ENCODE peak calls at places on chromosomes 13 and 19, in four cellular contexts. One of them, this sample, is unnamed.

GRCh38 chr19:6318772-6319171 is 14.6 kb downstream of the ACER1 start:
- DNase-seq in SK-N-SH: no peak
- DNase-seq in H1: no peak
- DNase-seq in HepG2: no peak
- DNase-seq in this sample: no peak

GRCh38 chr19:14553042-14553938 is 18.6 kb downstream of the NDUFB7 start:
- DNase-seq in SK-N-SH: no peak
- DNase-seq in H1: no peak
- DNase-seq in HepG2: no peak
- DNase-seq in this sample: no peak

GRCh38 chr13:72652681-72653080 is 74.7 kb downstream of the MZT1 start:
- DNase-seq in SK-N-SH: no peak
- DNase-seq in H1: no peak
- DNase-seq in HepG2: no peak
- DNase-seq in this sample: no peak

GRCh38 chr13:19052180-19052579 is 129.4 kb downstream of the TUBA3C start:
- DNase-seq in SK-N-SH: no peak
- DNase-seq in H1: no peak
- DNase-seq in HepG2: no peak
- DNase-seq in this sample: no peak

GRCh38 chr19:5753743-5754142 is 30.8 kb downstream of the PRR22 start:
- DNase-seq in SK-N-SH: no peak
- DNase-seq in H1: no peak
- DNase-seq in HepG2: no peak
- DNase-seq in this sample: no peak

GRCh38 chr19:50827476-50827875 is 3.9 kb upstream of the KLK1 start:
- DNase-seq in SK-N-SH: no peak
- DNase-seq in H1: no peak
- DNase-seq in HepG2: no peak
- DNase-seq in this sample: no peak

GRCh38 chr13:27008733-27009132 is 162.9 kb downstream of the USP12 start:
- DNase-seq in SK-N-SH: no peak
- DNase-seq in H1: no peak
- DNase-seq in HepG2: no peak
- DNase-seq in this sample: no peak

GRCh38 chr19:51712461-51713081 is 11.2 kb downstream of the HAS1 start:
- DNase-seq in SK-N-SH: no peak
- DNase-seq in H1: peak; percentile 57
- DNase-seq in HepG2: no peak
- DNase-seq in this sample: no peak

GRCh38 chr13:77507931-77508776 is 27.4 kb upstream of the SCEL start:
- DNase-seq in SK-N-SH: no peak
- DNase-seq in H1: no peak
- DNase-seq in HepG2: no peak
- DNase-seq in this sample: no peak

GRCh38 chr19:51084505-51084904 is 1.8 kb upstream of the KLK14 start:
- DNase-seq in SK-N-SH: no peak
- DNase-seq in H1: no peak
- DNase-seq in HepG2: no peak
- DNase-seq in this sample: no peak

GRCh38 chr19:41224632-41225031 is 5.6 kb downstream of the AXL start:
- DNase-seq in SK-N-SH: no peak
- DNase-seq in H1: no peak
- DNase-seq in HepG2: no peak
- DNase-seq in this sample: no peak

GRCh38 chr19:14054721-14055120 is 7.2 kb downstream of the PALM3 start:
- DNase-seq in SK-N-SH: peak; percentile 17
- DNase-seq in H1: no peak
- DNase-seq in HepG2: no peak
- DNase-seq in this sample: no peak

GRCh38 chr13:68234278-68234677 is 1004.1 kb upstream of the PCDH9 start:
- DNase-seq in SK-N-SH: peak; percentile 15
- DNase-seq in H1: no peak
- DNase-seq in HepG2: no peak
- DNase-seq in this sample: no peak

GRCh38 chr13:80630685-80631121 is 289.8 kb upstream of the SPRY2 start:
- DNase-seq in SK-N-SH: no peak
- DNase-seq in H1: no peak
- DNase-seq in HepG2: no peak
- DNase-seq in this sample: no peak

GRCh38 chr13:84651288-84651687 is 769.0 kb upstream of the SLITRK1 start:
- DNase-seq in SK-N-SH: no peak
- DNase-seq in H1: no peak
- DNase-seq in HepG2: peak; percentile 33
- DNase-seq in this sample: no peak

GRCh38 chr19:52648336-52648990 is 10.3 kb upstream of the ZNF83 start:
- DNase-seq in SK-N-SH: no peak
- DNase-seq in H1: no peak
- DNase-seq in HepG2: no peak
- DNase-seq in this sample: no peak

GRCh38 chr19:23996549-23996948 is 81.9 kb downstream of the ZNF726 start:
- DNase-seq in SK-N-SH: peak; percentile 57
- DNase-seq in H1: no peak
- DNase-seq in HepG2: peak; percentile 3
- DNase-seq in this sample: no peak

GRCh38 chr13:113183450-113184129 is 24.9 kb downstream of the PCID2 start:
- DNase-seq in SK-N-SH: no peak
- DNase-seq in H1: no peak
- DNase-seq in HepG2: peak; percentile 85
- DNase-seq in this sample: no peak

GRCh38 chr19:38658462-38659306 is 11.2 kb downstream of the ACTN4 start:
- DNase-seq in SK-N-SH: no peak
- DNase-seq in H1: no peak
- DNase-seq in HepG2: peak; percentile 95
- DNase-seq in this sample: no peak

GRCh38 chr13:93226623-93227279 is at the start of gene GPC6:
- DNase-seq in SK-N-SH: peak; percentile 80
- DNase-seq in H1: no peak
- DNase-seq in HepG2: peak; percentile 79
- DNase-seq in this sample: no peak

GRCh38 chr19:51368366-51369282 is at the start of gene CLDND2:
- DNase-seq in SK-N-SH: no peak
- DNase-seq in H1: no peak
- DNase-seq in HepG2: no peak
- DNase-seq in this sample: no peak

GRCh38 chr13:79679334-79679733 is 198.4 kb downstream of the NDFIP2 start:
- DNase-seq in SK-N-SH: peak; percentile 12
- DNase-seq in H1: peak; percentile 21
- DNase-seq in HepG2: peak; percentile 53
- DNase-seq in this sample: no peak

GRCh38 chr13:30864352-30865130 is 41.5 kb upstream of the MEDAG start:
- DNase-seq in SK-N-SH: peak; percentile 71
- DNase-seq in H1: no peak
- DNase-seq in HepG2: no peak
- DNase-seq in this sample: no peak

GRCh38 chr19:21023901-21024300 is 3.4 kb downstream of the ZNF430 start:
- DNase-seq in SK-N-SH: no peak
- DNase-seq in H1: no peak
- DNase-seq in HepG2: no peak
- DNase-seq in this sample: no peak

GRCh38 chr13:26061947-26062346 is 10.1 kb upstream of the SHISA2 start:
- DNase-seq in SK-N-SH: no peak
- DNase-seq in H1: no peak
- DNase-seq in HepG2: no peak
- DNase-seq in this sample: no peak

GRCh38 chr13:58960909-58961308 is 1202.8 kb downstream of the DIAPH3 start:
- DNase-seq in SK-N-SH: peak; percentile 25
- DNase-seq in H1: no peak
- DNase-seq in HepG2: peak; percentile 9
- DNase-seq in this sample: no peak

GRCh38 chr13:111338841-111339240 is 18.4 kb downstream of the TEX29 start:
- DNase-seq in SK-N-SH: no peak
- DNase-seq in H1: no peak
- DNase-seq in HepG2: no peak
- DNase-seq in this sample: no peak

GRCh38 chr19:39327990-39328705 is 7.5 kb upstream of the LRFN1 start:
- DNase-seq in SK-N-SH: peak; percentile 84
- DNase-seq in H1: no peak
- DNase-seq in HepG2: peak; percentile 22
- DNase-seq in this sample: no peak

GRCh38 chr13:34044041-34044440 is 226.1 kb downstream of the RFC3 start:
- DNase-seq in SK-N-SH: no peak
- DNase-seq in H1: no peak
- DNase-seq in HepG2: no peak
- DNase-seq in this sample: no peak

GRCh38 chr13:104111031-104111430 is 1044.8 kb upstream of the SLC10A2 start:
- DNase-seq in SK-N-SH: no peak
- DNase-seq in H1: no peak
- DNase-seq in HepG2: no peak
- DNase-seq in this sample: no peak
- TF ChIP-seq TCF12 in SK-N-SH: no peak
- TF ChIP-seq TCF12 in H1: no peak
- TF ChIP-seq TCF12 in HepG2: no peak
- TF ChIP-seq TCF12 in this sample: no peak

GRCh38 chr19:1402411-1403070 is 1.2 kb upstream of the GAMT start:
- DNase-seq in SK-N-SH: no peak
- DNase-seq in H1: no peak
- DNase-seq in HepG2: no peak
- DNase-seq in this sample: no peak
- TF ChIP-seq TCF12 in SK-N-SH: no peak
- TF ChIP-seq TCF12 in H1: no peak
- TF ChIP-seq TCF12 in HepG2: no peak
- TF ChIP-seq TCF12 in this sample: no peak

GRCh38 chr19:18364826-18365528 is 21.0 kb upstream of the GDF15 start:
- DNase-seq in SK-N-SH: peak; percentile 86
- DNase-seq in H1: no peak
- DNase-seq in HepG2: peak; percentile 97
- DNase-seq in this sample: no peak
- TF ChIP-seq TCF12 in SK-N-SH: peak; percentile 80
- TF ChIP-seq TCF12 in H1: no peak
- TF ChIP-seq TCF12 in HepG2: peak; percentile 30
- TF ChIP-seq TCF12 in this sample: no peak

DNA sequence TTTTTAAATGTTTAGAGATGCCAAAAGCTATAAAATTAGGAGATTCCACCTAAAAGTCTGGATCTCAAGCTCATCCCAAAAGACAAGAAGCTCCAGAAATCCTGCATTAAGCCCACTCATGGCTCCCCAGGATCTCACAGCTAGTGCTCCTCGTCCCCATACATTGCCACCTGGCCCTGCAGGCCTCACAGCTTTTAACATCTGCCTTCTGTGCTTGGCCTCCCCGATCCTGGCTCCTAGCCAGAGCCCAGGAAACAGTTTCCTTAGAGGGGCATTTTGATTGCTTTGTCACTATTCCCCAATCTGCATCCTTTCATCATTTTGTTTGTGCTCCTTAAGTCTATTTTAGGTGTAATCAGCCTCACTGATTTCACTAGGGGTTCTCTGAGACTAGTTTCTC is 14.5 kb upstream of the DCT start:
- DNase-seq in SK-N-SH: peak; percentile 45
- DNase-seq in H1: no peak
- DNase-seq in HepG2: no peak
- DNase-seq in this sample: no peak
- TF ChIP-seq TCF12 in SK-N-SH: no peak
- TF ChIP-seq TCF12 in H1: no peak
- TF ChIP-seq TCF12 in HepG2: no peak
- TF ChIP-seq TCF12 in this sample: no peak

DNA sequence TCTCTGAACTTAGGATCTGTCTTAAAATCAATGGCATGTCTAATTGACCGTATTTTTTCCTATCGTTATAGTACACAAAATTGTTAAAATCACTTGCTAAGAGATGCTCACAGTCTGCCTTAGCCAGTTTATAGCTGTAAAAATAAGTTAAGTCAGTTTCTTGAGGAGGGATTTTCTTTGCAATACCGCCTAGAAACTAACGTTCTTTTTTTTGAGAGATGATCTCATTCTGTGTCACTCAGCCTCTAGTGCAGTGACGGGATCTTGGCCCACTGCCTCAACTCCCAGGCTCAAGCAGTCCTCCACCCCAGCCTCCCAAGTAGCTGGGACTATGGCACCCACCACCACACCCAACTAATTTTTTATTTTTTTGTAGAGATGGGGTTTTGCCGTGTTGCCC is 4.4 kb downstream of the CKAP2 start:
- DNase-seq in SK-N-SH: no peak
- DNase-seq in H1: no peak
- DNase-seq in HepG2: no peak
- DNase-seq in this sample: no peak
- TF ChIP-seq TCF12 in SK-N-SH: no peak
- TF ChIP-seq TCF12 in H1: no peak
- TF ChIP-seq TCF12 in HepG2: no peak
- TF ChIP-seq TCF12 in this sample: no peak

DNA sequence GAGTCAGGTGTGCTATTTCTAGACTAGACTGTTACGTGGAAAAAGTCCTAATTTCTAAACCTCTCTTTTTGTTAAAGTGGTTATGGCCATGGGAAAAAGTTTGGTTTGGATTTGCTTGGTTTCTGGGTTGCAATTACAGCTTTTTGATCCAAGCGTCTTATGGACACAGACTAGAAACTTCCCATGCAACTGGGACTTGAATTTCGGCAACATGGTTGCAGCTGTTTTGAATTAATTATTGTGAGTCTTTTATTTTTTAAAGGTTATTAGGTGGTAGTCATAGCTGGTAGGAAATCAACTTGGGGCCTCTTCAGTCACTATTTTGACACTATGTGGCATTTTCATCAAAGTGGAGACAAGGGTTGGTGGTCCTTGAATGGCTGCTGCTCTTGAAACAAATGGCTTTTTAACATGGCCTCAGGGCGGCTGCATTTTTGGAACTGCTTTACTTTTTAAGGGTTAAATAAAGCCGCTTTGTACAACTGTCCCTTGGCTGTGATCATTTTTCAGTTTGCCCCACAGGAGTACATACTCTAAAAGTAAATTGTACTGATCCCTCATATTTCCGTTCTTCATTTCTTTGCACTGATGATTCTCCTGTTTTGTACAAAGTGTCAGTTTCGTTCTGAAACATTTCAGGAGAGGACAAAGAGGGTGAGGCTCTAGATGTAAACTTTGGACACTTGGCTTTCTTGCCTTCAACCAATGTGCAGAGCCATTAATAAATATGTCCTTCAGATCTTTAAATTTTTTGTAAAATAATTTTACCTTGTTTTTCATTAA is 15.9 kb downstream of the HNRNPM start:
- DNase-seq in SK-N-SH: no peak
- DNase-seq in H1: no peak
- DNase-seq in HepG2: no peak
- DNase-seq in this sample: no peak
- TF ChIP-seq TCF12 in SK-N-SH: no peak
- TF ChIP-seq TCF12 in H1: no peak
- TF ChIP-seq TCF12 in HepG2: no peak
- TF ChIP-seq TCF12 in this sample: no peak

GRCh38 chr13:86960876-86961275 is 710.3 kb upstream of the SLITRK5 start:
- DNase-seq in SK-N-SH: no peak
- DNase-seq in H1: no peak
- DNase-seq in HepG2: no peak
- DNase-seq in this sample: no peak
- TF ChIP-seq TCF12 in SK-N-SH: no peak
- TF ChIP-seq TCF12 in H1: no peak
- TF ChIP-seq TCF12 in HepG2: no peak
- TF ChIP-seq TCF12 in this sample: no peak